ENCODE peak calls at places on chromosomes 6 and 20, in five cellular contexts. X, O, V, Y and E are unnamed samples.

GRCh38 chr20:57698867-57699275 is 10.9 kb downstream of the PMEPA1 start:
- DNase-seq in Y (no peak), V (no peak), O (no peak), X (no peak), E (no peak)

GRCh38 chr20:2312876-2313275 is 17.1 kb downstream of the TGM3 start:
- DNase-seq in V (no peak), Y (no peak), O (no peak), X (no peak), E (no peak)

GRCh38 chr6:108584323-108584722 is 23.6 kb downstream of the FOXO3 start:
- DNase-seq in V (no peak), Y (no peak), O (no peak), X (no peak), E (no peak)

GRCh38 chr20:15379897-15380296 is 1042.5 kb upstream of the FLRT3 start:
- DNase-seq in X (no peak), O (no peak), V (no peak), Y (no peak), E (no peak)

GRCh38 chr20:10672579-10673127 is 1.1 kb downstream of the JAG1 start:
- DNase-seq in Y (peak), X (no peak), V (no peak), O (peak), E (peak)

GRCh38 chr20:35008411-35009342 is 53.0 kb downstream of the MYH7B start:
- DNase-seq in X (no peak), V (no peak), Y (no peak), O (no peak), E (no peak)

GRCh38 chr6:170279977-170280688 is 10.7 kb downstream of the DLL1 start:
- DNase-seq in V (no peak), X (no peak), Y (no peak), O (peak), E (peak)

GRCh38 chr6:149248688-149249369 is 68.7 kb upstream of the TAB2 start:
- DNase-seq in O (no peak), X (no peak), Y (peak), V (peak), E (peak)

GRCh38 chr20:50695144-50695872 is 4.0 kb upstream of the RIPOR3 start:
- DNase-seq in O (no peak), V (no peak), X (no peak), Y (no peak), E (no peak)

GRCh38 chr6:145801021-145801420 is 13.6 kb downstream of the FBXO30 start:
- DNase-seq in O (no peak), X (no peak), V (no peak), Y (no peak), E (no peak)

GRCh38 chr6:125220712-125221111 is 67.1 kb downstream of the TPD52L1 start:
- DNase-seq in V (no peak), O (no peak), X (no peak), Y (no peak), E (no peak)

GRCh38 chr6:146545608-146546007 is 2.0 kb downstream of the RAB32 start:
- DNase-seq in X (no peak), Y (no peak), O (no peak), V (no peak), E (no peak)

GRCh38 chr6:16849280-16850210 is 88.3 kb upstream of the ATXN1 start:
- DNase-seq in O (no peak), V (no peak), Y (no peak), X (no peak), E (peak)

GRCh38 chr6:12148317-12148801 is 136.2 kb downstream of the HIVEP1 start:
- DNase-seq in V (no peak), X (no peak), Y (no peak), O (no peak), E (peak)

GRCh38 chr6:32718879-32719278 is 22.3 kb upstream of the HLA-DQA2 start:
- DNase-seq in O (no peak), X (no peak), V (no peak), Y (no peak), E (no peak)

GRCh38 chr20:62352402-62353288 is 14.5 kb downstream of the LAMA5 start:
- DNase-seq in Y (no peak), O (peak), V (no peak), X (no peak), E (peak)

GRCh38 chr6:125507987-125508655 is 206.4 kb upstream of the HDDC2 start:
- DNase-seq in O (no peak), Y (no peak), V (no peak), X (no peak), E (no peak)

GRCh38 chr6:8195040-8195713 is 92.8 kb upstream of the EEF1E1 start:
- DNase-seq in O (peak), V (peak), Y (peak), X (no peak), E (no peak)

GRCh38 chr20:1844723-1845523 is 50.3 kb upstream of the SIRPA start:
- DNase-seq in X (no peak), O (peak), Y (no peak), V (no peak), E (no peak)

GRCh38 chr6:52984247-52984646 is 10.8 kb downstream of the GSTA4 start:
- DNase-seq in Y (no peak), O (no peak), V (no peak), X (no peak), E (peak)

GRCh38 chr20:46151936-46152335 is 33.8 kb downstream of the CD40 start:
- DNase-seq in O (peak), X (no peak), Y (peak), V (no peak), E (peak)

GRCh38 chr20:17654649-17655285 is 27.3 kb downstream of the RRBP1 start:
- DNase-seq in Y (peak), X (no peak), V (no peak), O (peak), E (no peak)

GRCh38 chr6:29631860-29632731 is 887 bp downstream of the GABBR1 start:
- DNase-seq in O (peak), Y (peak), X (no peak), V (no peak), E (peak)

GRCh38 chr20:2408111-2408510 is 27.4 kb downstream of the TGM6 start:
- DNase-seq in V (no peak), X (no peak), Y (no peak), O (no peak), E (no peak)

GRCh38 chr6:138184230-138184629 is 22.5 kb downstream of the ARFGEF3 start:
- DNase-seq in V (no peak), O (no peak), X (no peak), Y (no peak), E (no peak)
- TF ChIP-seq JUND in V (no peak), O (no peak), X (no peak), Y (no peak), E (no peak)

GRCh38 chr6:87926687-87927086 is 121.0 kb upstream of the SPACA1 start:
- DNase-seq in V (no peak), X (no peak), Y (no peak), O (no peak), E (no peak)

GRCh38 chr6:87922947-87923330 is 124.7 kb upstream of the SPACA1 start:
- DNase-seq in O (peak), V (no peak), Y (no peak), X (no peak), E (no peak)

GRCh38 chr6:87923389-87924050 is 124.1 kb upstream of the SPACA1 start:
- DNase-seq in Y (no peak), X (no peak), V (no peak), O (no peak), E (no peak)

GRCh38 chr6:87926072-87926471 is 121.6 kb upstream of the SPACA1 start:
- DNase-seq in V (no peak), X (no peak), Y (no peak), O (no peak), E (no peak)

DNA sequence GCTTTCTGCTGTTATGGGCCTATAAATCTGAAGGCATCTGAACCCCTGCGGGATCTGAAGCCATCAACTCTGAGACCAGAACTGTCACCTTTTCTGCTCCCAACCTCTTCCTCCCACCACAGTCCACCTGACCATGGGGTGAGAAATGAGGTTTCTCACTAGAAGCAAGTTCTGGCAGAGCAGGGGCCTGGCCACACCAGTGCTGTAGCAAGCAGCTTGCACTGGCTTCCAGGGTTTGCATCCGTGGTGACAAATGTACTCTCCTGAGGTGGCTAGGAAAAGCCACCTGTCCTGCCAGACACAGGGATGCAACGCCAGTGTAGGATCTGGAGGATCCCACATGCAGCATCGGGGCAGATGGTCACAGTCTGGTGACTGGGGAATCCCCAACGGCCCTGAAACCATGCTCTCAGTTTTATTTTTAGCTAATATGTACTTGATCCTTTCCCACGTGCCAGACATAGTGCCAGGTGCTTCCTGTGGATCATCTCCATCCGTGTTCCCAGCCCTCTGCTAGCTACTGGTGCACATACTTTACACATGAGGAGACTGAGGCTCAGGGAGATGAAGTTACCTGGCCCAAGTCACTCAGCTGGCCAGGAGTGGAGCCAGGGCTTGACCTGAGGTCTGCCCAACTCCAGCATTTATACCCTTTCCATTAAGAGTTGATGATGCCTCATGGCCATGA is 122.1 kb upstream of the SPACA1 start:
- DNase-seq in O (no peak), X (no peak), V (no peak), Y (no peak), E (no peak)
- TF ChIP-seq JUND in O (no peak), X (no peak), V (no peak), Y (no peak), E (no peak)

GRCh38 chr6:24357336-24358218 is at the start of gene DCDC2:
- DNase-seq in O (no peak), Y (peak), V (no peak), X (no peak), E (peak)
- TF ChIP-seq JUND in O (no peak), Y (no peak), V (no peak), X (no peak), E (no peak)

GRCh38 chr6:35757461-35758123 is 18.8 kb upstream of the CLPSL2 start:
- DNase-seq in V (peak), O (no peak), Y (peak), X (no peak), E (no peak)
- TF ChIP-seq JUND in V (no peak), O (no peak), Y (no peak), X (no peak), E (no peak)

DNA sequence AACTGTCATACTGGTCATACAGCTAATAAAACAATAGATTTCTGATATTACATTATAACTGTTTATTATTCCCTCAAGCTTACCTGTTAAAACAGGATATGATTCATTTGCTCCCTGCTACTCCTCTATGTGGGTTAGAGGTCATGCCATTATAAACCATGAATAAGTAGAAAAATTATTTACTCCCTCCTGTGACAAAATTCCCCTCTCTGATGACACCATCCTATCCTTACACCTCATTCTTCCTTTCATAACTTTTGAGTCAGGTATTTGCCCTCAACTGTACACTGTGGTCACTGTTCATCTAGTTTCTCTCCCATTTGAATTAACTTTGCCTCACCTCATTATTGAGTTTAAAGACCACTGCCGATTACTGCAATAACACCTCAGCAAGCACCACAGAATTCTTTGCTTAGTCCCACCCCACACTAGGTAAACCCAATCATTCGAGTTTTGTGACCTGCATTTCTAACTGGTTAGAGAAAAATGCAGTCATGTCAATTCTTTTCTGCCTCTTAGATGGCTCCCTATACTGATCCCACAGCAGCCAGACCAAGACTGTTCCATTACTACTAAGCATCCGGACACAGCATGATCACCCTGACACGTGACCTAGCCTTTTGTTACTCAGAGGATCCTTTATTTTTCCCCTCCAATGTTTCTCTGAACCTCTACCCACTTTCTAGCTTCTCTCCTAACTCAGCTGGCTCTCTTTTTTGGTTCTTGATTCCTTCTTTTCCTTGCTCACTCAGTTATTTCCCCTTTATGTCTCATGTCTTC is 88.1 kb downstream of the PDE10A start:
- DNase-seq in X (no peak), Y (no peak), V (peak), O (no peak), E (no peak)
- TF ChIP-seq JUND in X (no peak), Y (no peak), V (peak), O (no peak), E (no peak)

DNA sequence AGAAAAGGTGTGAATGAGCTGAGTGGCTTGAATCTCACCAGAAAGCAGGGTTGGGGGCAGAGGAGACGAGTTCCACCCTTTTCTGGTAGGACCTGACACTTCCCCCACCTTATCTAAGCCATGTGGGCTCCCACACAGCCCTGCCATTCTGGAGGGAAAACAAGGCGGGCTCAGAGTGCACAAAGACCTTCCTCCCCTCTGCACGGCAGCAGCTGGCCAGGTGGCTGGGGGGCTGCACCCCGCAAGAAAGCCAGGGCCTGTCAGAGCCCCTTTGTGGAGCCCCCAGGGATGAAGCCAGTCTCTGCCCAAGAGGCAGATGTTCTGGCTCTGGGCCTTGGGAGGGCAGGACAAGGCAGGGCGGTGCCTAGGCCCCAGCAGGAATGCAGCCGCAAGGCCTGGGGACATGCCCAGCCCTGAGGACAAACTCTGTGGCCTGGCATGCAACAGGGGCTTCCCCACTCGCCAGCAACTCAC is 48.4 kb upstream of the DSN1 start:
- DNase-seq in Y (peak), O (no peak), X (no peak), V (no peak), E (no peak)
- TF ChIP-seq JUND in Y (no peak), O (no peak), X (no peak), V (no peak), E (no peak)

DNA sequence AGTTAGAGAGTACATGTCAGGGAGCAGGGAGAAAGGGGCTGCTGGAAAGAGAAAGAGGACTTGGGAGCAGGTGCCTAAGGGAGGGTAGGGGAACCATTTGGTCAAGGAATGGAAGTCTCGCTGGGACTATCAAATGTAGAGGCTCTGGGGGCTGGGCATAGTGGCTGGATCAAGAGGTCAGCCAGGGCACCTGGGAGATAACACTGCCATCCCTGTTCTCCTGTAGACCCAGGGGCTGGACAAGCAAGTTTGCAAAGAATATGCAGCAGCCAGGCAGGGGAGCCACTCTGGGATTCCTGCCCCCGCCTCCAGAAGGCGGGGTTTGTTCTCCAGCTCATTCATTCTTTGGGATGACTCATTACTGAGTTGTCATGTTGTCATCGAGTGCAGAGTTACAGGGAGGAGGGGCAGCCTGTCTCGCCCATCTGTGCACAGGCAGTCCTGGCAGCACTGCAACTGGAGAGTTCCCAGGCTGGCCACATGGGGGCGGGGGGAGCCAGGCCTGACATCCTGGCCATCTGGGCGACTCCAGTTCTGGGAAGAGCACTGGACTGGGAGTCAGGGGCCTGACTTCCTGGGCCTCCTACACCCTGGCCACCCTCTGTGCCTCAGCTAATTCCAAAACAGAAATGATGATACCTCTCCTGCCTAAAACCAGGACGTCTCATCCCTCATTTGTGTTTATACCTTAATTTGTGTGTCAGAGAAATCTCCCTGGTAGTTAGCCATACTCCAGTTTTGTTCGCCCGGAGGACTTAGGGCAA is 28.2 kb upstream of the ZFAND3 start:
- DNase-seq in X (peak), V (peak), Y (peak), O (peak), E (peak)
- TF ChIP-seq JUND in X (peak), V (peak), Y (peak), O (peak), E (peak)

GRCh38 chr6:162899148-162899547 is 171.4 kb downstream of the PACRG start:
- DNase-seq in X (no peak), Y (no peak), O (no peak), V (no peak), E (peak)

GRCh38 chr6:162900503-162900902 is 172.7 kb downstream of the PACRG start:
- DNase-seq in X (no peak), V (no peak), O (no peak), Y (no peak), E (no peak)

GRCh38 chr6:162898011-162898410 is 170.2 kb downstream of the PACRG start:
- DNase-seq in O (no peak), Y (no peak), X (no peak), V (no peak), E (no peak)
- TF ChIP-seq JUND in O (no peak), Y (no peak), X (no peak), V (no peak), E (no peak)

DNA sequence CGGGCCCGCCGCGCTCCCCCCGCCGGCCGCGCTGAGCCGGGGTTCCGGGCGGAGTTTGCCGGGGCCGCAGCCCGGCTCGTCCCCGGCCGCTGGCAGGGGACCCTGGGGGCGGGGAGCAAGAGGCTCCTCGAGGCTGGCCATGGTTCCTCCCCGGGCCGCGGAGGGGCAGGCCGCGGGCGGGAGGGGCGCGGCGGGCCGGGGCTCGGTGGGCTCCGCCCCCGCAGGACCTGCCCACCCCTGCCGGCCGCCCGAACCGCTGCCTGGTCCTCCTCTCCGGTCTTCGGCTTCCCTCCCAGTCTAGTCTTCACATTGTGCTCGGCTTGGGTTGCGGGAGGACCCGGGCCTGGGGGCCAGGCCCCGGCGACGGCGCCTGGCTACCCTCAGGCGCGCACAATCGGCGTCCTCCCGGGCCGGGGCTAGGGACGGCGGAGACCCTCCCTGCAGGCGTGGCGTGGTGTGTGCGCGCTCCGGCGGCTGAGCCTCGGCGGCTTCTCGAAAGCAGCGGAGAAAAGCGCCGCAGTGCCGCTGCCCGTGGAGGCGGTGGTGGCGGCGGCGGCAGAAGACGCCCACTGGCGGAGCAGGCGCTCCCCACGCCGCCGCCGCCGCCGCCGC is at the start of gene PDE10A:
- DNase-seq in X (no peak), V (no peak), O (peak), Y (no peak), E (no peak)
- TF ChIP-seq JUND in X (no peak), V (no peak), O (no peak), Y (no peak), E (no peak)